ENCODE peak calls at places on chromosomes 13 and 19, in five cellular contexts. V is tibial nerve, W is heart right ventricle, U is psoas muscle, T is uterus. P is an unnamed sample.

GRCh38 chr19:6736169-6736916 is 1.0 kb downstream of the GPR108 start:
- DNase-seq in V (no peak), W (peak; percentile 70), U (peak; percentile 83), T (peak; percentile 79), P (peak; percentile 87)

GRCh38 chr19:42075364-42075615 is 676 bp upstream of the ZNF574 start:
- DNase-seq in V (no peak), W (no peak), U (no peak), T (no peak), P (no peak)

GRCh38 chr13:95660981-95661581 is 15.9 kb upstream of the DNAJC3 start:
- DNase-seq in V (no peak), W (no peak), U (no peak), T (no peak), P (no peak)

GRCh38 chr13:37747071-37747612 is 122.4 kb downstream of the TRPC4 start:
- DNase-seq in V (no peak), W (no peak), U (no peak), T (no peak), P (no peak)

GRCh38 chr13:109677206-109677605 is 109.2 kb downstream of the IRS2 start:
- DNase-seq in V (no peak), W (no peak), U (no peak), T (no peak), P (no peak)

GRCh38 chr13:74017301-74018092 is 116.7 kb downstream of the KLF12 start:
- DNase-seq in V (no peak), W (no peak), U (no peak), T (no peak), P (no peak)

GRCh38 chr13:47409778-47410177 is 512.9 kb upstream of the HTR2A start:
- DNase-seq in V (no peak), W (no peak), U (no peak), T (no peak), P (no peak)

GRCh38 chr19:49339364-49340068 is 4.3 kb downstream of the CD37 start:
- DNase-seq in V (peak; percentile 73), W (peak; percentile 88), U (peak; percentile 90), T (peak; percentile 89), P (peak; percentile 88)

GRCh38 chr19:28242317-28242927 is 970.5 kb downstream of the UQCRFS1 start:
- DNase-seq in V (no peak), W (no peak), U (no peak), T (no peak), P (no peak)

GRCh38 chr13:51681037-51681678 is 96.9 kb downstream of the WDFY2 start:
- DNase-seq in V (no peak), W (no peak), U (no peak), T (no peak), P (no peak)

GRCh38 chr19:10829967-10830366 is 6.0 kb downstream of the TMED1 start:
- DNase-seq in V (no peak), W (no peak), U (no peak), T (no peak), P (no peak)

GRCh38 chr19:55082023-55082851 is 6.6 kb downstream of the EPS8L1 start:
- DNase-seq in V (no peak), W (no peak), U (no peak), T (no peak), P (no peak)

GRCh38 chr19:35592226-35592625 is 6.3 kb downstream of the PMIS2 start:
- DNase-seq in V (no peak), W (no peak), U (no peak), T (no peak), P (no peak)

GRCh38 chr19:49987159-49987698 is 26.3 kb upstream of the SIGLEC11 start:
- DNase-seq in V (peak; percentile 77), W (peak; percentile 78), U (peak; percentile 88), T (peak; percentile 84), P (peak; percentile 86)

GRCh38 chr13:50419466-50419865 is 404.2 kb downstream of the KCNRG start:
- DNase-seq in V (no peak), W (no peak), U (no peak), T (no peak), P (no peak)

GRCh38 chr19:41264581-41265375 is 606 bp downstream of the HNRNPUL1 start:
- DNase-seq in V (no peak), W (peak; percentile 53), U (peak; percentile 78), T (peak; percentile 55), P (no peak)

GRCh38 chr19:6260912-6261636 is 18.7 kb downstream of the MLLT1 start:
- DNase-seq in V (no peak), W (no peak), U (peak; percentile 64), T (no peak), P (no peak)

GRCh38 chr19:49447485-49448431 is 3.9 kb downstream of the PIH1D1 start:
- DNase-seq in V (no peak), W (peak; percentile 63), U (peak; percentile 88), T (peak; percentile 67), P (no peak)

GRCh38 chr19:30754162-30754561 is 382.0 kb downstream of the ZNF536 start:
- DNase-seq in V (no peak), W (no peak), U (no peak), T (no peak), P (no peak)

GRCh38 chr13:58960909-58961308 is 1202.8 kb downstream of the DIAPH3 start:
- DNase-seq in V (no peak), W (no peak), U (no peak), T (no peak), P (no peak)

GRCh38 chr19:44677019-44677809 is 5.9 kb downstream of the CEACAM19 start:
- DNase-seq in V (no peak), W (no peak), U (no peak), T (no peak), P (no peak)

GRCh38 chr19:2150794-2151338 is 500 bp downstream of the AP3D1 start:
- DNase-seq in V (no peak), W (peak; percentile 34), U (peak; percentile 71), T (peak; percentile 40), P (no peak)

GRCh38 chr19:10692673-10693264 is 8.5 kb upstream of the QTRT1 start:
- DNase-seq in V (no peak), W (no peak), U (no peak), T (no peak), P (no peak)

GRCh38 chr13:83121904-83122303 is 760.4 kb downstream of the SLITRK1 start:
- DNase-seq in V (no peak), W (no peak), U (no peak), T (no peak), P (no peak)

GRCh38 chr19:16315825-16316505 is 8.7 kb upstream of the KLF2 start:
- DNase-seq in V (no peak), W (peak; percentile 30), U (no peak), T (peak; percentile 79), P (peak; percentile 49)

GRCh38 chr13:108769213-108770070 is 140.0 kb downstream of the MYO16 start:
- DNase-seq in V (no peak), W (no peak), U (no peak), T (no peak), P (no peak)

GRCh38 chr19:35908977-35909683 is 1.0 kb upstream of the TYROBP start:
- DNase-seq in V (peak; percentile 42), W (peak; percentile 72), U (peak; percentile 84), T (no peak), P (peak; percentile 93)

GRCh38 chr19:17932485-17933338 is at the start of gene CCDC124:
- DNase-seq in V (peak; percentile 80), W (peak; percentile 90), U (peak; percentile 95), T (peak; percentile 85), P (peak; percentile 97)

GRCh38 chr19:5205937-5206750 is 134.5 kb downstream of the PTPRS start:
- DNase-seq in V (no peak), W (no peak), U (peak; percentile 39), T (no peak), P (no peak)

GRCh38 chr13:39196957-39197644 is 158.8 kb downstream of the NHLRC3 start:
- DNase-seq in V (no peak), W (no peak), U (no peak), T (no peak), P (no peak)

GRCh38 chr19:29232315-29232852 is 19.4 kb upstream of the UQCRFS1 start:
- DNase-seq in V (no peak), W (no peak), U (no peak), T (no peak), P (no peak)

GRCh38 chr13:75869981-75870380 is 233.9 kb downstream of the LMO7 start:
- DNase-seq in V (no peak), W (no peak), U (no peak), T (no peak), P (no peak)

GRCh38 chr13:75867718-75868117 is 231.6 kb downstream of the LMO7 start:
- DNase-seq in V (no peak), W (no peak), U (no peak), T (no peak), P (no peak)

GRCh38 chr13:75872970-75873369 is 236.8 kb downstream of the LMO7 start:
- DNase-seq in V (no peak), W (no peak), U (no peak), T (no peak), P (no peak)

GRCh38 chr13:75871059-75871458 is 234.9 kb downstream of the LMO7 start:
- DNase-seq in V (no peak), W (no peak), U (no peak), T (no peak), P (no peak)

GRCh38 chr13:75870397-75870801 is 234.3 kb downstream of the LMO7 start:
- DNase-seq in V (no peak), W (no peak), U (no peak), T (peak; percentile 17), P (no peak)
- H3K4me3 ChIP-seq in V (peak overlapping the region; percentile 31), W (peak overlapping the region; percentile 33), U (peak overlapping the region; percentile 54), T (peak overlapping the region; percentile 7), P (peak overlapping the region; percentile 13)

GRCh38 chr13:26952551-26953138 is 192.1 kb upstream of the GPR12 start:
- DNase-seq in V (no peak), W (no peak), U (no peak), T (no peak), P (no peak)

GRCh38 chr13:26954981-26955380 is 194.4 kb upstream of the GPR12 start:
- DNase-seq in V (no peak), W (no peak), U (no peak), T (no peak), P (no peak)

GRCh38 chr13:26951581-26952177 is 191.1 kb upstream of the GPR12 start:
- DNase-seq in V (no peak), W (no peak), U (no peak), T (no peak), P (no peak)

GRCh38 chr13:26950968-26951367 is 190.4 kb upstream of the GPR12 start:
- DNase-seq in V (no peak), W (no peak), U (no peak), T (no peak), P (no peak)

GRCh38 chr13:26953273-26953672 is 192.7 kb upstream of the GPR12 start:
- DNase-seq in V (no peak), W (no peak), U (no peak), T (no peak), P (no peak)
- H3K4me1 ChIP-seq in V (no peaks in the 10 kb centered on the region), W (no peaks in the 10 kb centered on the region), U (no peaks in the 10 kb centered on the region), T (no peaks in the 10 kb centered on the region), P (no peaks in the 10 kb centered on the region)

GRCh38 chr13:111365149-111366005 is 44.9 kb downstream of the TEX29 start:
- DNase-seq in V (no peak), W (no peak), U (no peak), T (no peak), P (no peak)
- H3K4me3 ChIP-seq in V (no peak overlapping the region), W (no peak overlapping the region), U (no peak overlapping the region), T (no peak overlapping the region), P (no peak overlapping the region)

DNA sequence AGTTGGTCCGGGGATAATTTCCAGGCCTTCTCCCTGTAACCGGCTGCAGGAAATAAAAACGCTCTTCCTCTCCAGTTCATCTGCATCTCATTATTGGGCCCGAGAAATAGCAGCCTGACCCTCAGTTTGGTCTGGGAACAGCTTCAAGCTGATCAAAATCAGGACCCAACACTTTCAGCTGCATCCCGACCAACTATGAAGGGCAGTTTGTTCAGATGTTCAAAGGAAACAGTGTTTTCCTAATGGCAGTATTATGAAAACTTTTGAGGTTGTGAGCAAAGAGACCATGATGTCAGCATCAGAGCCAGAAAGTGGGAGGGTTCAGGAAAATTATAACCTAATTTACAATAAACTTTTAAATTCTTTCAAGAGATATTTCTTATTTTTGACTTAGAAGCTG is 35.7 kb downstream of the STK24 start:
- DNase-seq in V (no peak), W (no peak), U (no peak), T (no peak), P (no peak)
- H3K4me1 ChIP-seq in V (peaks cover 29% of the 10 kb centered on the region), W (peaks cover 12% of the 10 kb centered on the region), U (peaks cover 61% of the 10 kb centered on the region), T (peaks cover 21% of the 10 kb centered on the region), P (peaks cover 82% of the 10 kb centered on the region)